ENCODE peak calls at places on chromosome 11, in five cellular contexts. E is GM04504; W is RPMI8226; G is NCI-H187; J is CD4-positive, CD25-positive, alpha-beta regulatory T cell. T is an unnamed sample.

GRCh38 chr11:116654526-116654925 is 118.3 kb downstream of the BUD13 start:
- DNase-seq in E (no peak), W (no peak), G (no peak), J (no peak), T (no peak)

GRCh38 chr11:67373916-67374570 is 645 bp upstream of the CLCF1 start:
- DNase-seq in E (peak), W (peak), G (no peak), J (peak), T (peak)

GRCh38 chr11:61688368-61689163 is 8.4 kb downstream of the DAGLA start:
- DNase-seq in E (peak), W (no peak), G (no peak), J (no peak), T (no peak)

GRCh38 chr11:121337078-121337477 is 44.5 kb downstream of the SC5D start:
- DNase-seq in E (no peak), W (no peak), G (no peak), J (no peak), T (no peak)

GRCh38 chr11:121964591-121964990 is 151.4 kb downstream of the BLID start:
- DNase-seq in E (peak), W (no peak), G (no peak), J (no peak), T (no peak)

GRCh38 chr11:2444301-2445106 is at the start of the genes KCNQ1 and TRPM5:
- DNase-seq in E (no peak), W (peak), G (no peak), J (peak), T (peak)

GRCh38 chr11:75272821-75273301 is 32.3 kb downstream of the TPBGL start:
- DNase-seq in E (no peak), W (no peak), G (no peak), J (no peak), T (no peak)

GRCh38 chr11:8082391-8083087 is 1.5 kb downstream of the TUB start:
- DNase-seq in E (no peak), W (no peak), G (no peak), J (no peak), T (no peak)

GRCh38 chr11:56783448-56784041 is 35.0 kb upstream of the OR9G4 start:
- DNase-seq in E (peak), W (peak), G (no peak), J (peak), T (peak)

GRCh38 chr11:11215058-11215815 is 137.8 kb downstream of the CSNK2A3 start:
- DNase-seq in E (no peak), W (no peak), G (no peak), J (no peak), T (no peak)

GRCh38 chr11:116644948-116645305 is 127.9 kb downstream of the BUD13 start:
- DNase-seq in E (no peak), W (no peak), G (no peak), J (no peak), T (no peak)

GRCh38 chr11:113651018-113651417 is 55.1 kb downstream of the TMPRSS5 start:
- DNase-seq in E (no peak), W (no peak), G (no peak), J (no peak), T (no peak)

GRCh38 chr11:100624346-100624745 is 62.7 kb upstream of the ARHGAP42 start:
- DNase-seq in E (no peak), W (no peak), G (no peak), J (no peak), T (no peak)

GRCh38 chr11:66006134-66006890 is 4.0 kb downstream of the BANF1 start:
- DNase-seq in E (no peak), W (no peak), G (no peak), J (no peak), T (no peak)